ENCODE peak calls at places on chromosomes 7 and 10, in nine cellular contexts. V is body of pancreas, F is A549, S is heart left ventricle, Z is fibroblast of lung, Y is colonic mucosa, E is IMR-90, G is mammary epithelial cell, A is thoracic aorta. U is an unnamed sample.

GRCh38 chr7:46752881-46753366 is 829.0 kb downstream of the TNS3 start:
- DNase-seq in V (no peak), G (peak), S (no peak), Z (peak), Y (no peak), F (peak), A (no peak), E (peak), U (peak)

GRCh38 chr10:126902157-126902556 is 3.1 kb upstream of the DOCK1 start:
- DNase-seq in Y (no peak), F (peak), E (peak), G (peak), Z (peak), A (no peak), S (no peak), V (peak), U (peak)

GRCh38 chr7:105879782-105880181 is 3.4 kb upstream of the ATXN7L1 start:
- DNase-seq in A (no peak), Y (no peak), V (no peak), S (no peak), Z (no peak), F (no peak), E (no peak), G (no peak), U (peak)

GRCh38 chr7:26683277-26683676 is 181.1 kb downstream of the SKAP2 start:
- DNase-seq in F (no peak), V (no peak), G (no peak), Y (no peak), S (no peak), A (no peak), E (no peak), Z (no peak), U (no peak)

GRCh38 chr7:138170298-138170697 is 94.0 kb downstream of the AKR1D1 start:
- DNase-seq in Z (no peak), V (no peak), G (no peak), Y (no peak), S (no peak), A (no peak), F (no peak), E (no peak), U (no peak)

GRCh38 chr10:93287775-93288174 is 194.4 kb downstream of the MYOF start:
- DNase-seq in A (no peak), V (no peak), Z (no peak), S (no peak), Y (no peak), F (no peak), E (no peak), G (no peak), U (no peak)

GRCh38 chr7:75638607-75639070 is 100.1 kb downstream of the HIP1 start:
- DNase-seq in G (peak), F (no peak), Z (no peak), V (peak), E (peak), S (peak), Y (peak), A (no peak), U (no peak)

GRCh38 chr7:108605582-108606173 is 36.0 kb downstream of the DNAJB9 start:
- DNase-seq in V (no peak), G (no peak), Y (no peak), S (no peak), F (no peak), Z (peak), E (peak), A (no peak), U (no peak)

GRCh38 chr10:4673279-4674040 is 152.5 kb upstream of the AKR1E2 start:
- DNase-seq in Y (no peak), Z (no peak), G (no peak), A (no peak), S (no peak), F (no peak), V (no peak), E (no peak), U (no peak)

GRCh38 chr7:86876132-86876531 is 183.3 kb downstream of the ELAPOR2 start:
- DNase-seq in V (no peak), Z (no peak), E (no peak), S (no peak), A (no peak), F (no peak), G (no peak), Y (no peak), U (no peak)

GRCh38 chr10:10977978-10978377 is 39.7 kb upstream of the CELF2 start:
- DNase-seq in Z (no peak), A (no peak), F (no peak), V (no peak), G (no peak), Y (no peak), S (no peak), E (peak), U (peak)

GRCh38 chr10:79385804-79386531 is 38.7 kb downstream of the PPIF start:
- DNase-seq in Z (no peak), A (no peak), E (no peak), Y (peak), F (no peak), G (no peak), S (peak), V (no peak), U (no peak)

GRCh38 chr7:50848203-50848602 is 65.5 kb upstream of the GRB10 start:
- DNase-seq in Y (no peak), V (no peak), A (no peak), G (no peak), F (no peak), Z (no peak), E (no peak), S (no peak), U (no peak)

GRCh38 chr10:122981066-122981464 is 864 bp downstream of the PSTK start:
- DNase-seq in S (no peak), F (peak), G (peak), E (peak), Z (peak), V (no peak), Y (no peak), A (no peak), U (no peak)

GRCh38 chr10:29908977-29909376 is 150.4 kb downstream of the JCAD start:
- DNase-seq in F (no peak), Y (no peak), Z (no peak), S (no peak), G (peak), E (no peak), V (no peak), A (no peak), U (no peak)

GRCh38 chr10:87767253-87767652 is 50.8 kb downstream of the ATAD1 start:
- DNase-seq in Z (no peak), V (no peak), Y (no peak), A (no peak), F (no peak), G (no peak), S (no peak), E (peak), U (no peak)

GRCh38 chr7:98369726-98370125 is 31.2 kb downstream of the BAIAP2L1 start:
- DNase-seq in A (no peak), V (no peak), E (no peak), G (no peak), Y (no peak), S (no peak), Z (no peak), F (no peak), U (no peak)

GRCh38 chr7:82105463-82105862 is 335.6 kb upstream of the HGF start:
- DNase-seq in G (peak), S (no peak), E (peak), Z (peak), Y (no peak), F (peak), A (no peak), V (no peak), U (peak)

GRCh38 chr7:47726047-47726726 is 144.3 kb upstream of the TNS3 start:
- DNase-seq in Y (no peak), E (no peak), A (no peak), Z (no peak), V (no peak), F (no peak), G (no peak), S (no peak), U (no peak)

GRCh38 chr10:43863270-43863669 is 214.6 kb upstream of the ZNF32 start:
- DNase-seq in S (no peak), A (no peak), Z (no peak), Y (no peak), V (no peak), E (no peak), G (no peak), F (no peak), U (no peak)

GRCh38 chr10:33859319-33860022 is 525.0 kb upstream of the NRP1 start:
- DNase-seq in Y (no peak), A (no peak), S (no peak), Z (no peak), F (no peak), G (no peak), V (no peak), E (no peak), U (no peak)

GRCh38 chr7:43768201-43768893 is 9.9 kb downstream of the BLVRA start:
- DNase-seq in F (no peak), Y (no peak), V (no peak), A (no peak), S (no peak), G (no peak), Z (no peak), E (no peak), U (no peak)

GRCh38 chr10:121662945-121663917 is 65.0 kb upstream of the FGFR2 start:
- DNase-seq in Y (peak), Z (no peak), E (no peak), S (peak), G (peak), F (peak), A (no peak), V (no peak), U (no peak)

GRCh38 chr7:132575987-132576722 is at the start of gene PLXNA4:
- DNase-seq in E (no peak), S (no peak), Z (peak), F (no peak), G (no peak), Y (no peak), V (no peak), A (no peak), U (no peak)

GRCh38 chr7:65441010-65441409 is 67.4 kb downstream of the ZNF92 start:
- DNase-seq in Y (no peak), F (no peak), A (no peak), Z (peak), G (peak), V (no peak), E (peak), S (no peak), U (peak)

GRCh38 chr7:138527746-138528223 is 67.7 kb downstream of the TRIM24 start:
- DNase-seq in E (no peak), F (no peak), S (no peak), A (no peak), V (no peak), Z (peak), Y (no peak), G (peak), U (peak)

GRCh38 chr10:71852335-71852937 is 1.4 kb upstream of the PSAP start:
- DNase-seq in E (no peak), S (peak), F (no peak), Z (no peak), A (no peak), G (no peak), Y (peak), V (no peak), U (no peak)

GRCh38 chr7:107405559-107405958 is 64.3 kb upstream of the GPR22 start:
- DNase-seq in S (no peak), Z (no peak), E (no peak), F (no peak), A (no peak), V (no peak), G (peak), Y (no peak), U (peak)

GRCh38 chr7:131352032-131352431 is 24.4 kb downstream of the MKLN1 start:
- DNase-seq in S (no peak), G (no peak), F (no peak), V (no peak), Y (no peak), A (no peak), Z (no peak), E (no peak), U (no peak)

GRCh38 chr10:84195044-84195830 is 900 bp downstream of the CDHR1 start:
- DNase-seq in A (no peak), V (no peak), G (no peak), F (no peak), Z (no peak), E (no peak), S (no peak), Y (no peak), U (no peak)
- H3K27ac ChIP-seq in A (no peak), V (no peak), G (no peak), F (no peak), Z (no peak), E (no peak), S (no peak), Y (peak), U (no peak)

DNA sequence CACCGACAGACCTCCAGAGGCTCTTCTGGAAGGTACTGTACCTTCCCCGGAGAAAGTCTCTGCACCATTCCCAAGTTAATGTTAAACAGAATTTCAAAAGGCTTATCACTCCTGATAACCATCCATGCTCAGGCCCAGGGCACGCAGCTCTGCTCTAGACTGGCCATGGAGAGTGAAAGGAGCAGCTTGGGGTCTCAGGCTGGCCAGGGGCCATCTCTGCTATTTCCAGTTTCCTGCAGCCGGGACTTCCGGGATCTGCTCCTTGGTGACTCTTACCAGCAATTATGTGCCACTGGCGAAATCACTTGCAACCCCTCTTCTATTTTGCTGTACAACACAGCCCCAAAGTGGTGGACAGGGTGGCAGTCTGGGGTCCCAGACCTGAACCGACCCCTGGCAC is 6.0 kb downstream of the CLDN15 start:
- DNase-seq in A (no peak), G (no peak), V (peak), S (no peak), F (no peak), E (no peak), Y (peak), Z (peak), U (no peak)
- H3K27ac ChIP-seq in A (no peak), G (no peak), V (peak), S (no peak), F (no peak), E (no peak), Y (peak), Z (no peak), U (no peak)

DNA sequence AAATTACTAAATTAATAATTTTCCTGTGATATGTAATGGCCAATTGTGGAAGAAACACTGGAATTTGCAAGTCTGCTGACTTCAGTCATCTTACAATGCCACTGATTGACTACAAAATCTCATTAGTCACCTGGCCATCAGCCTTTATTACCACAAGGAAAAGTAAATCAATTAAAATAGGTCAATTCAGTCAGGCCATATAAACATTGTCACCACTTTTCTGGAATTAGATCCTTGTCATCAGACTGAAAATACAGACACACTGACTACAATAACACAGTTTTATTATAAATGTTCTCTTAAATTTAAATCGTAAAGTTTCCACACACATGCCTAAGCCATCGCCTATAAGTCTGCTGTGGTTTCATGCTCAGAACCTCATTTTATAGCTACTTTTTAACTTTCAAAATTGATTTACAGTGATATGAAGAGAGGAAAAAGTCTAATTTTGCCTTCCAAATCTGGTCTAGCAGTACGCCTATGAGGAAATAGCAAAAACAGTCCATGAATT is 54.2 kb downstream of the RTKN2 start:
- DNase-seq in E (no peak), G (no peak), S (no peak), F (no peak), V (no peak), A (no peak), Z (no peak), Y (no peak), U (no peak)
- H3K27ac ChIP-seq in E (no peak), G (no peak), S (no peak), F (no peak), V (no peak), A (no peak), Z (no peak), Y (no peak), U (no peak)

DNA sequence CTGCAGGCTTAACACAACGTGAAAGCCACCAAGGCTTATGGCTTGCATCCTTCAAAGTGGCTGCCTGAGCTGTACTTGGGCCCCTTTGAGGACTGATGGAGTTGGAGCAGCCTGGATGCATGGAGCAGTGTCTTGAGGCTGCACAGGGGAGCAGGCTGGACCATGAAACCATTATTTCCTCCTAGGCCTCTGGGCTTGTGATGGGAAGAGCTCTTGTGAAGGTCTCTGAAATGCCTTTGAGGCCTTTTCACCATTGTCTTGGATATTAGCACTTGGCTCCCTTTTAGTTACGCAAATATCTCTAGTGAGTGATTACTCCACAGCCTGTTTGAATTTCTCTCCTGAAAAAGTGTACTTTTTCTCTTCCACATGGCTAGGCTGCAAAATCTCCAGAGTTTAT is 201.2 kb upstream of the NPY start:
- DNase-seq in E (no peak), F (no peak), Y (no peak), A (no peak), Z (no peak), V (no peak), S (no peak), G (no peak), U (no peak)
- H3K27ac ChIP-seq in E (no peak), F (no peak), Y (no peak), A (no peak), Z (no peak), V (no peak), S (no peak), G (no peak), U (no peak)

DNA sequence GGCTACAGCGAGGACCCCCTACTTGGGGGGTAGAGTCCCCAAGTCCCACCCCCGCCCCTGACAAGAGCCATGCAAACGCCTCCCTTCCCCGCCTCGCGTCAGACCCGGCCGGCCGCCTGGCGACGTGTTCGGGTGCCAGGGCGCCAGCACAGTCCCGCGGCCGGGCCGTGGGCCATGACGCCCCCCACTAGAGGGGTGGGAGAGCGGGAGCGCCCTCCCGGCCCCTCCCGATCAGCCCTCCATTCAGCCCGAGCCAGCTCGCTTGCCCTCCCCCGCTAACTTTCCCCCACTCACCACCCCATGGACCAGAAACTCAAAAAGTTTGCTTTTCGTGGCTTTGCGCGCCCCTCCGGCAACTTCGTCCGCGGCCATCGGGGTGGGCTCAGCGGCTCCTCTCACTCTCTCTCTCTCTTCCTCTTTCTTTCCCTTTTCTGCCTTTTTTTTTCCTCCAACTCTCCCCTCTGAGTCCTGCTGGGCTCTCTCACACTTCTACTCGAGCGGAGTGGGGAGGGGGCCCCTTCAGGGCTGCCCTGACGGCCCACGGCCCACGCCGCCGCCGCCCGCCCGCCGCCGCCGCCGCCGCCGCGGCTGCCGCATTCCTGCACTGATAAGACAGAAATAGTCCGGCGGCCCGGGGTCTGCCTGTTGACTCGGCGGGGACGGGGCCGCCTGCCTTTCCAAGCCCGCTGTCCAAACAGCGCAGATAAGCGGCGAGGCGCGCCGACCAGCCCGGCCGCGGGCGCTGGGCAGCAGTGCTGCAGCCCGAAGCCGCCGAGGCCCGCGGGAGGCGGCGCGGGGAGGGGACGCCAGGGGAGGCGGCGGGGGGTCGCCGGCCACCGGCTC is at the start of gene SMARCD3:
- DNase-seq in F (peak), G (peak), E (peak), S (peak), Z (peak), V (peak), Y (peak), A (no peak), U (no peak)
- H3K27ac ChIP-seq in F (peak), G (no peak), E (peak), S (peak), Z (peak), V (peak), Y (peak), A (peak), U (no peak)

DNA sequence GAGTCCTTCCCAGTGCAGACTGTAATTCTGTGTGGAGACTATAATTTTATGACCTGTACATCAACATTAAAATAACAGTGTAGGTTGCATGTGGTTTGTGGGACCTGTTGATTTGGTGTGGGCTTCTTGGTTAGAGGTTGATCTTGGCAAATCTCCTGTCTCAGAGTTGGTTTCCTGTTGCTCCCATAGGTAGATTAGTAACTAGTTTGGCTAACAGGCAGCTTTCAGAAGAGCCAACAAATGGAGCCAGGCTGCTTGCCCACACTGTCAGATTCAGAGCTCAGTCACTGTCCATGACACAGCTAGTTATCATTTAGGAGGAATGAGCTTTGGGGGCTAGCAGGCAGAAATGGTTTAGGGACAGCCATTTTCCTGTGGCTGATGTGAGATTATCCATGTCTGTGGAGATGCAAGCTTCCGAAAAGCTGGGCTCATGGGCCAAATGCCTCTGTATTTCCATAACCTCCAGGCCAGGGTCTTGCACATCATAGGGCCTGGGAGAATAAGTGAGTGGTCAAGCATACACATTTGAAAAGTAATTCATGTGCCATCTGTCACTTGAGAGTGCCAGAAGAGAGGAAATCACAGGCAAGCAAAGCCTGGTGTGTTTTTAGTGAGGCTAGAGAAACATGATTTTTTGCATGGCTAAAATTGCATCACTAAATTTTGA is 33.4 kb downstream of the CCM2 start:
- DNase-seq in S (no peak), Y (no peak), F (no peak), V (no peak), G (peak), Z (peak), E (peak), A (no peak), U (peak)
- H3K27ac ChIP-seq in S (no peak), Y (no peak), F (peak), V (no peak), G (peak), Z (no peak), E (peak), A (peak), U (peak)